ENCODE peak calls at places on chromosomes 7 and 10, in seven cellular contexts. V is fibroblast of pulmonary artery; A is tibial nerve; J is hepatocyte; E is CD8-positive, alpha-beta T cell; G is foreskin fibroblast; Z is GM12865. F is an unnamed sample.
A peak's percentile ranks its signal among the peaks of the same experiment; 100 is the strongest.

GRCh38 chr10:12181065-12181775 is 14.5 kb downstream of the NUDT5 start:
- DNase-seq in J (no peak), Z (peak; percentile 13), A (no peak), G (peak; percentile 8), E (peak; percentile 71), V (no peak), F (peak; percentile 7)

GRCh38 chr7:147708871-147709270 is 881.7 kb upstream of the C7orf33 start:
- DNase-seq in E (no peak), V (no peak), G (no peak), J (no peak), A (no peak), Z (no peak), F (no peak)

GRCh38 chr7:92528958-92529264 is 316 bp downstream of the RBM48 start:
- DNase-seq in J (no peak), G (no peak), V (no peak), A (no peak), E (no peak), Z (no peak), F (no peak)

GRCh38 chr10:60426425-60426824 is 36.8 kb upstream of the ANK3 start:
- DNase-seq in A (no peak), Z (no peak), J (no peak), E (no peak), G (peak; percentile 91), V (peak; percentile 92), F (peak; percentile 94)

GRCh38 chr7:146960747-146961416 is 844.3 kb downstream of the CNTNAP2 start:
- DNase-seq in J (no peak), Z (no peak), V (no peak), G (no peak), E (no peak), A (no peak), F (no peak)

GRCh38 chr10:131786756-131787605 is 113.8 kb upstream of the PPP2R2D start:
- DNase-seq in A (peak; percentile 55), Z (peak; percentile 37), G (peak; percentile 53), J (peak; percentile 67), E (peak; percentile 26), V (peak; percentile 35), F (peak; percentile 32)

GRCh38 chr7:87627634-87627994 is 584 bp upstream of the RUNDC3B start:
- DNase-seq in Z (no peak), A (no peak), V (peak; percentile 1), E (no peak), J (no peak), G (no peak), F (no peak)

GRCh38 chr7:29091722-29092121 is 54.6 kb downstream of the CPVL start:
- DNase-seq in J (no peak), V (peak; percentile 9), E (no peak), A (no peak), Z (peak; percentile 60), G (peak; percentile 32), F (no peak)

GRCh38 chr10:6406220-6407033 is 173.6 kb downstream of the PRKCQ start:
- DNase-seq in G (peak; percentile 47), A (no peak), J (no peak), V (peak; percentile 56), Z (peak; percentile 21), E (no peak), F (peak; percentile 53)

GRCh38 chr7:95899919-95900513 is 127.7 kb downstream of the DYNC1I1 start:
- DNase-seq in V (no peak), G (no peak), A (no peak), Z (no peak), E (no peak), J (no peak), F (no peak)

GRCh38 chr10:104317195-104318095 is 20.8 kb downstream of the ITPRIP start:
- DNase-seq in G (peak; percentile 83), V (peak; percentile 76), Z (no peak), A (peak; percentile 51), J (peak; percentile 39), E (no peak), F (peak; percentile 84)

GRCh38 chr7:117837841-117838240 is 35.4 kb downstream of the CTTNBP2 start:
- DNase-seq in V (no peak), E (no peak), A (no peak), G (no peak), Z (peak; percentile 58), J (peak; percentile 25), F (no peak)

GRCh38 chr10:46547881-46548780 is 8.3 kb downstream of the GPRIN2 start:
- DNase-seq in A (no peak), E (no peak), G (no peak), Z (no peak), J (no peak), V (no peak), F (no peak)

GRCh38 chr7:84939888-84940287 is 247.0 kb downstream of the SEMA3D start:
- DNase-seq in E (no peak), V (no peak), G (no peak), Z (no peak), A (no peak), J (no peak), F (no peak)

GRCh38 chr10:19789607-19790006 is 26.6 kb upstream of the PLXDC2 start:
- DNase-seq in G (no peak), J (no peak), A (no peak), E (no peak), V (no peak), Z (no peak), F (no peak)

GRCh38 chr10:120978589-120979252 is 127.6 kb downstream of the WDR11 start:
- DNase-seq in A (no peak), G (peak; percentile 4), J (peak; percentile 84), E (no peak), Z (no peak), V (no peak), F (no peak)

GRCh38 chr10:69716711-69717560 is 84.8 kb upstream of the COL13A1 start:
- DNase-seq in A (no peak), V (peak; percentile 46), Z (peak; percentile 54), G (peak; percentile 70), E (peak; percentile 53), J (peak; percentile 79), F (peak; percentile 47)

GRCh38 chr10:121159670-121160069 is 308.5 kb downstream of the WDR11 start:
- DNase-seq in J (no peak), E (no peak), A (no peak), V (no peak), G (no peak), Z (peak; percentile 58), F (no peak)

GRCh38 chr10:85791846-85792532 is 574.6 kb downstream of the GRID1 start:
- DNase-seq in A (peak; percentile 40), J (peak; percentile 38), G (no peak), E (no peak), V (peak; percentile 3), Z (peak; percentile 16), F (peak; percentile 8)

GRCh38 chr7:107937514-107937913 is 46.5 kb downstream of the DLD start:
- DNase-seq in E (no peak), J (peak; percentile 33), V (no peak), A (no peak), G (no peak), Z (no peak), F (no peak)

GRCh38 chr10:91090761-91091529 is 129.5 kb upstream of the PCGF5 start:
- DNase-seq in E (no peak), A (no peak), V (no peak), Z (peak; percentile 54), J (no peak), G (peak; percentile 22), F (no peak)

GRCh38 chr7:92615861-92616260 is 25.7 kb upstream of the FAM133B start:
- DNase-seq in E (no peak), G (no peak), Z (no peak), A (no peak), J (no peak), V (no peak), F (no peak)

GRCh38 chr7:50415844-50416243 is 34.3 kb downstream of the FIGNL1 start:
- DNase-seq in E (no peak), V (no peak), J (no peak), Z (no peak), A (no peak), G (no peak), F (no peak)

GRCh38 chr7:24725554-24726260 is 31.6 kb downstream of the GSDME start:
- DNase-seq in Z (no peak), G (no peak), V (no peak), E (no peak), J (no peak), A (no peak), F (no peak)

GRCh38 chr7:24722386-24723177 is 34.7 kb downstream of the GSDME start:
- DNase-seq in Z (no peak), V (peak; percentile 73), J (peak; percentile 52), E (no peak), G (peak; percentile 63), A (no peak), F (peak; percentile 73)

GRCh38 chr7:24721378-24722030 is 35.8 kb downstream of the GSDME start:
- DNase-seq in A (no peak), E (no peak), J (no peak), Z (no peak), G (no peak), V (no peak), F (no peak)

GRCh38 chr7:24724451-24725190 is 32.6 kb downstream of the GSDME start:
- DNase-seq in G (no peak), V (no peak), A (no peak), J (no peak), Z (no peak), E (no peak), F (no peak)

DNA sequence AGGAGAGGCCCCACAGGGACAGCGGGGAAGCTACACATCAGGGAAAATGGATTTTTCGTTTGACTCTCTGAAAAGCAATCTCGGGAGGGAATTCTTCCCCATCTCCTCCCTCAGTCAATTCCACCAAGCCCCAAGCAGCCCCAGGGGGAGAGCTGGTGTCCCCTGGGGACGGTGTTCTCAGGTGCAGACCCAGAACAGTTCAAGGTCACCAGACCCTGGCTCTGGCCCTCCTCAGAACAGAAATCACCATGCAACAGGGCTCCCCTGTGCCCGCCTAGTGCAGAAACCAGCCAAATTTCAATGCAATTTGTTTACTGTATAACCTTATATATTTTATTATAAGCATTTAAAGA is 34.1 kb downstream of the GSDME start:
- DNase-seq in J (no peak), G (no peak), A (no peak), E (no peak), Z (peak; percentile 19), V (no peak), F (no peak)
- TF ChIP-seq CTCF in J (no peak), G (no peak), A (no peak), E (no peak), Z (no peak), V (no peak), F (no peak)

GRCh38 chr7:16916733-16917132 is 35.0 kb upstream of the AGR3 start:
- DNase-seq in E (no peak), J (no peak), G (no peak), Z (no peak), V (no peak), A (no peak), F (no peak)
- H3K4me3 ChIP-seq in E (no peak overlapping the region), J (no peak overlapping the region), G (no peak overlapping the region), Z (no peak overlapping the region), V (no peak overlapping the region), A (no peak overlapping the region), F (no peak overlapping the region)

GRCh38 chr7:122790558-122790957 is 87.8 kb upstream of the RNF148 start:
- DNase-seq in A (no peak), G (no peak), E (no peak), Z (no peak), J (no peak), V (no peak), F (no peak)
- TF ChIP-seq CTCF in A (no peak), G (no peak), E (no peak), Z (no peak), J (no peak), V (no peak), F (no peak)

DNA sequence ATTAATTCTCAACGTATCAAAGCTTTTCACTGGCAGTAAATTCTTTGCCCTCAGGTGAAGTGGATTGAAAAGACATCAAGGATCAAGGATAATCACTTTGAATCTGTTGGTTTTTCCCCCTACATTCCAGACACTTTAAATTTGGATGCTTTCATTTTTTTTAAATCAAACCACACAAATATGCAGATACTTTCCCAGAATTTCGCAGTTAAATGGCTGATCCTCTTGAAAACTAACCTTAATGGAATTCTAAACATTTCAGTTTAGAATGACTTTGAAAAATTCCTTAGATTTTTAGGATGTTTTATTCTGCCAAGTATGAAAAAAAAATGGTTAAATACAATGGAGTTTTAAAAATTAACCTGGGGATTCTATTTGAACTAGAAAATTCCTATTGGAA is 325.9 kb downstream of the GFRA1 start:
- DNase-seq in Z (no peak), V (peak; percentile 60), A (no peak), G (peak; percentile 41), J (no peak), E (no peak), F (peak; percentile 44)
- H3K4me3 ChIP-seq in Z (no peak overlapping the region), V (no peak overlapping the region), A (no peak overlapping the region), G (no peak overlapping the region), J (no peak overlapping the region), E (no peak overlapping the region), F (no peak overlapping the region)

F was measured in cardiac fibroblast.